ENCODE peak calls at places on chromosomes 1 and 21, in six cellular contexts. F is fibroblast of lung; C is esophagus squamous epithelium; D is CD4-positive, alpha-beta T cell; J is endothelial cell; H is fibroblast of mammary gland. P is an unnamed sample.

GRCh38 chr1:244897476-244898254 is 33.3 kb upstream of the HNRNPU start:
- DNase-seq in D (no peak), H (no peak), F (no peak), C (no peak), J (no peak), P (no peak)

GRCh38 chr1:156684227-156684782 is 7.1 kb upstream of the NES start:
- DNase-seq in C (no peak), H (peak), J (no peak), D (no peak), F (peak), P (no peak)

GRCh38 chr1:242847390-242847993 is 323.0 kb upstream of the PLD5 start:
- DNase-seq in F (peak), J (peak), D (no peak), H (peak), C (no peak), P (no peak)

GRCh38 chr1:12005488-12006166 is 13.7 kb upstream of the MIIP start:
- DNase-seq in C (no peak), F (no peak), D (no peak), H (no peak), J (no peak), P (no peak)

GRCh38 chr21:28828981-28829380 is 163.7 kb downstream of the LTN1 start:
- DNase-seq in J (no peak), D (no peak), H (no peak), C (no peak), F (no peak), P (no peak)

GRCh38 chr1:242147096-242147976 is 148.4 kb upstream of the MAP1LC3C start:
- DNase-seq in C (no peak), F (peak), H (peak), J (no peak), D (no peak), P (no peak)

GRCh38 chr1:169488157-169488556 is 2.4 kb upstream of the SLC19A2 start:
- DNase-seq in H (no peak), F (no peak), D (no peak), C (no peak), J (no peak), P (no peak)

GRCh38 chr1:152049291-152050073 is 12.7 kb upstream of the S100A11 start:
- DNase-seq in J (no peak), C (no peak), F (peak), D (no peak), H (peak), P (no peak)

GRCh38 chr1:59136541-59137335 is 160.2 kb upstream of the FGGY start:
- DNase-seq in H (peak), F (peak), J (no peak), C (no peak), D (no peak), P (no peak)

GRCh38 chr1:235595079-235595478 is 54.5 kb downstream of the GNG4 start:
- DNase-seq in J (no peak), D (no peak), H (no peak), F (no peak), C (no peak), P (no peak)

GRCh38 chr1:23263380-23263887 is 46.1 kb upstream of the HTR1D start:
- DNase-seq in D (no peak), H (no peak), J (no peak), F (no peak), C (no peak), P (no peak)

GRCh38 chr1:229117664-229118300 is 153.1 kb upstream of the RAB4A start:
- DNase-seq in H (peak), F (peak), J (no peak), D (no peak), C (no peak), P (no peak)

GRCh38 chr1:8374356-8374755 is 56.4 kb downstream of the SLC45A1 start:
- DNase-seq in D (no peak), H (peak), F (no peak), C (no peak), J (no peak), P (no peak)

GRCh38 chr1:8376358-8376840 is 58.5 kb downstream of the SLC45A1 start:
- DNase-seq in J (no peak), C (no peak), H (no peak), D (no peak), F (no peak), P (no peak)

GRCh38 chr1:8373547-8374270 is 55.8 kb downstream of the SLC45A1 start:
- DNase-seq in J (no peak), D (no peak), F (peak), H (peak), C (no peak), P (no peak)

GRCh38 chr1:8377382-8377928 is 59.5 kb downstream of the SLC45A1 start:
- DNase-seq in H (no peak), C (no peak), F (no peak), J (no peak), D (no peak), P (no peak)

DNA sequence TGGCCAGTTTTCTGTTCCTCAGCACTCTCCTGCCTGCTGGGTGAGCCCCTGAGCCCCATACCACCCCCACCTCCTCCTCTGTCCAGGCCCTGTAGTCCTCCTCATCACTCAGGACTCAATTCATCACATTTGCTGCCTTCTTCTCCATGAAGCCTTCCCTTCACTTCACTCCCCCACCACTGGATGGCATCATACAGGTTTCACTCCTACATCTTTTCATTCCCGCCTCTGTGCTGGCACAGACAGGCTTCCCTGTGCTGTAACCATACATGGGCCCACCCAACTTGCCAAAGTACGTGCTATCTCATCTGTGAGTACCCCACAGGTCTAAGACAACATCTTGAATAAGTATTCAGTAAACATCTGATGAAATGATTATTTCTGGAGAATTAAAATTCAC is 56.9 kb downstream of the SLC45A1 start:
- DNase-seq in F (peak), H (peak), J (no peak), D (no peak), C (no peak), P (no peak)
- TF ChIP-seq CTCF in F (peak), H (peak), J (peak), D (peak), C (peak), P (no peak)

DNA sequence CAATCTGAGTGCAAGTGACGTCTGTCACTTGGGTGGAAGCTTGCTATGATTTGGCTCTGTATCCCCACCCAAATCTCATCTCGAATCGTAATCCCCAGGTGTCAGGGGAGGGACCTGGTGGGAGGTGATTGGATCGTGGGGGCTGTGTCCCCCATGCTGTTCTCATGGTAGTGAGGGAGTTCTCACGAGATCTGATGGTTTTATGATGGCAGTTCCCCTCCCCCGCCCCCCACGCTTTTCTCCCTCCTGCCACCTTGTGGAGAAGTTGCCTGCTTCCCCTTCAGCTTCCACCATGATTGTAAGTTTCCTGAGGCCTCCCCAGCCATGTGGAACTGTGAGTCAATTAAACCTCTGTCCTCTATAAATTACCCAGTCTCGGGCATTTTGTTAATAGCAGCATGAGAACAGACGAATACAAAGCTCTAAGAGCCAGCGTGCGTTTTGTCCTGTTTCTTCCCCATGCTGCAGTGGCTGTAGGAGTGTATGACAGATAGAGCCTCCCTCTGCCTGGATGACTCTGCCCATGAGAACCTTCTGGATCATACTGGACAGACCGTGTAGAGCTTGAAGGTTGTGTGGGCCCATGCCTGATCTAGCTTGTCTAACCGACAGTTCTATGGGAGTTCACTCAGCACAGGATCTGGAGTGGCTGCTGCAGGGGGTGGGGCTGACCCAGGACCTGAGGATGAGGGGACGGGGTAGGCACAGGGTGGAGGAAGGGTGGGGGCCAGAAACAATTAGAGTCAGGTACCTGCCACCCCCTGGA is 139.7 kb upstream of the ERRFI1 start:
- DNase-seq in C (no peak), J (no peak), H (no peak), F (no peak), D (no peak), P (no peak)
- TF ChIP-seq CTCF in C (no peak), J (no peak), H (peak), F (peak), D (no peak), P (no peak)

GRCh38 chr1:225813250-225813964 is 3.5 kb downstream of the EPHX1 start:
- DNase-seq in D (no peak), J (no peak), F (no peak), C (no peak), H (peak), P (no peak)

GRCh38 chr1:225814381-225814780 is 4.5 kb downstream of the EPHX1 start:
- DNase-seq in J (no peak), C (no peak), D (no peak), F (no peak), H (no peak), P (no peak)

GRCh38 chr1:225812488-225813249 is 2.7 kb downstream of the EPHX1 start:
- DNase-seq in C (no peak), F (no peak), D (no peak), H (no peak), J (no peak), P (no peak)

GRCh38 chr1:225809842-225810578 is at the start of gene EPHX1:
- DNase-seq in C (no peak), J (peak), H (peak), D (peak), F (peak), P (peak)

GRCh38 chr1:225811622-225812487 is 1.9 kb downstream of the EPHX1 start:
- DNase-seq in J (peak), F (no peak), C (no peak), D (no peak), H (no peak), P (no peak)
- TF ChIP-seq CTCF in J (no peak), F (peak), C (peak), D (no peak), H (peak), P (no peak)

DNA sequence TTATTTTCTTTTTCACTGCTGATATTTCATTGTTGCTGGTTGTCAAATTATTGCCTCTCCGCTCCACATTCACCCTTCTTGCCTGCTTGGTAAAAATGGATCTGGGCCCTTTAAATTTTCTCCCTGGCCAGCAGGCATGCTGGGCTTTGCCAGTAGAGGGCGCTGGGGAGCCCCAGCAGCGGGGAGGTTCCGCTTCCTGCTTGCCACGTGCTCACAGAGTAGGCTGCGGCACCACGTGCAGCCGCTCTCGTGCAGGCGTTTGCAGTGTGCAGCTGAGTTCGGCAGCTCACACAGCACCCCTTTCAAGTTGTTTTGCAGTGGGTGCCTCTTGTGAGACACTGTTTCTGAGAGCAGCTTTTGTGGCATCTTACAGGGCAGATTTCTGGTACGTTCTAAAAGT is at the start of gene ACTL8:
- DNase-seq in D (no peak), J (peak), F (no peak), C (no peak), H (no peak), P (no peak)
- TF ChIP-seq CTCF in D (no peak), J (peak), F (peak), C (no peak), H (peak), P (no peak)

GRCh38 chr1:219067350-219067712 is 106.3 kb upstream of the LYPLAL1 start:
- DNase-seq in D (no peak), H (no peak), F (no peak), J (no peak), C (no peak), P (no peak)
- TF ChIP-seq CTCF in D (no peak), H (no peak), F (no peak), J (no peak), C (no peak), P (no peak)

GRCh38 chr1:31617917-31618746 is 643 bp downstream of the HCRTR1 start:
- DNase-seq in H (peak), J (peak), C (no peak), F (peak), D (peak), P (peak)
- TF ChIP-seq CTCF in H (peak), J (peak), C (peak), F (peak), D (peak), P (no peak)

GRCh38 chr21:25995283-25995682 is 175.3 kb downstream of the APP start:
- DNase-seq in F (no peak), C (no peak), D (no peak), J (no peak), H (no peak), P (no peak)
- TF ChIP-seq CTCF in F (no peak), C (no peak), D (no peak), J (no peak), H (no peak), P (no peak)

P was measured in activated B cell treated with CpG ODN at 0.5 μM for 24 hours.